ENCODE peak calls at places on chromosome 6, in four cellular contexts. Y, U, A and G are unnamed samples.

GRCh38 chr6:8651998-8652397 is 216.7 kb upstream of the SLC35B3 start:
- DNase-seq in Y (no peak), U (peak), A (no peak), G (no peak)

GRCh38 chr6:40807484-40807883 is 220.3 kb upstream of the LRFN2 start:
- DNase-seq in Y (no peak), U (no peak), A (no peak), G (peak)

GRCh38 chr6:71288228-71289038 is at the start of gene OGFRL1:
- DNase-seq in Y (peak), U (peak), A (no peak), G (peak)

GRCh38 chr6:124223596-124223995 is 419.9 kb downstream of the NKAIN2 start:
- DNase-seq in Y (no peak), U (no peak), A (no peak), G (no peak)

GRCh38 chr6:34855463-34855862 is 32.4 kb downstream of the TAF11 start:
- DNase-seq in Y (peak), U (no peak), A (no peak), G (no peak)

GRCh38 chr6:35275417-35275816 is 15.9 kb downstream of the ZNF76 start:
- DNase-seq in Y (no peak), U (no peak), A (no peak), G (no peak)

GRCh38 chr6:145561095-145561820 is 174.1 kb downstream of the EPM2A start:
- DNase-seq in Y (no peak), U (no peak), A (no peak), G (no peak)

GRCh38 chr6:130602151-130602770 is 224.9 kb upstream of the SMLR1 start:
- DNase-seq in Y (no peak), U (no peak), A (no peak), G (peak)

GRCh38 chr6:145721144-145721543 is 14.2 kb downstream of the EPM2A start:
- DNase-seq in Y (no peak), U (no peak), A (no peak), G (no peak)

GRCh38 chr6:102387351-102388033 is 994.0 kb downstream of the GRIK2 start:
- DNase-seq in Y (no peak), U (no peak), A (no peak), G (no peak)

GRCh38 chr6:16472349-16473069 is 234.1 kb downstream of the GMPR start:
- DNase-seq in Y (no peak), U (peak), A (no peak), G (peak)

GRCh38 chr6:31308050-31308844 is 36.4 kb upstream of the HLA-C start:
- DNase-seq in Y (peak), U (no peak), A (peak), G (peak)
- TF ChIP-seq NR3C1 in Y (no peak), U (no peak), A (no peak), G (no peak)

GRCh38 chr6:105519954-105520353 is 117.1 kb upstream of the PREP start:
- DNase-seq in Y (no peak), U (no peak), A (no peak), G (peak)

GRCh38 chr6:105526198-105526872 is 123.5 kb upstream of the PREP start:
- DNase-seq in Y (no peak), U (no peak), A (no peak), G (no peak)

GRCh38 chr6:105522626-105523322 is 119.9 kb upstream of the PREP start:
- DNase-seq in Y (no peak), U (no peak), A (peak), G (peak)
- TF ChIP-seq USF2 in Y (no peak), U (no peak), A (no peak), G (no peak)

GRCh38 chr6:43090557-43090952 is 14.4 kb downstream of the PTK7 start:
- DNase-seq in Y (no peak), U (no peak), A (no peak), G (no peak)
- TF ChIP-seq NR3C1 in Y (no peak), U (no peak), A (no peak), G (no peak)

GRCh38 chr6:81759782-81760181 is 7.3 kb upstream of the TENT5A start:
- DNase-seq in Y (no peak), U (no peak), A (no peak), G (no peak)
- TF ChIP-seq USF2 in Y (no peak), U (no peak), A (no peak), G (no peak)

GRCh38 chr6:167093406-167093921 is 29.4 kb upstream of the CCR6 start:
- DNase-seq in Y (no peak), U (no peak), A (no peak), G (no peak)

GRCh38 chr6:167092672-167093339 is 30.1 kb upstream of the CCR6 start:
- DNase-seq in Y (no peak), U (no peak), A (no peak), G (no peak)

GRCh38 chr6:167094820-167095637 is 27.9 kb upstream of the CCR6 start:
- DNase-seq in Y (no peak), U (no peak), A (no peak), G (no peak)

GRCh38 chr6:167094436-167094819 is 28.5 kb upstream of the CCR6 start:
- DNase-seq in Y (no peak), U (no peak), A (no peak), G (no peak)

DNA sequence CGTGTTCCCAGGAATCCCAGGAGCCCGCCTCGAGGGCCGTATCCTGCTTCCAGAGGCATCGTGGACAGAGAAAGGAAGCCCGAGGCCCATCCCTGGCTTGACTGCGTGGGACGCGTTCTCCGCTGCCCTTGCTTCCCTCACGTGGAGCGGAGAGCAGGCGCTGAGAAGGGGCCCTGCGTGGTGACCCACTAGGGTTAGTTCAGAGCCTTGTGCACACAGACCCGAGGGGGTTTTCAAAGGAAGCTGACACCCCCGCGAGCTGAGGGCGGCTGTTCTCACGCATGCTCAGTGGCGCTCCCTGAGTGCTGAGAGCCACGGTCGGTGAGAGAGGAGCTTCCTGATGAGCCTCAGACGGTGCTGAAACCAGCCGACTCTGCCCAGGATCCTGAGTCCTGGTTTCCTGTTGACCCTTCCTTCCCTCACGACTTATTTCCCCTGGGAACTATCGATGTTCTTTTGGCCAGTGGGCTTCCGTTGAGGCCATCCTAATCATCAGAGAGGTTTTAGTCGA is 28.9 kb upstream of the CCR6 start:
- DNase-seq in Y (no peak), U (no peak), A (no peak), G (no peak)
- TF ChIP-seq NR3C1 in Y (no peak), U (no peak), A (no peak), G (no peak)

DNA sequence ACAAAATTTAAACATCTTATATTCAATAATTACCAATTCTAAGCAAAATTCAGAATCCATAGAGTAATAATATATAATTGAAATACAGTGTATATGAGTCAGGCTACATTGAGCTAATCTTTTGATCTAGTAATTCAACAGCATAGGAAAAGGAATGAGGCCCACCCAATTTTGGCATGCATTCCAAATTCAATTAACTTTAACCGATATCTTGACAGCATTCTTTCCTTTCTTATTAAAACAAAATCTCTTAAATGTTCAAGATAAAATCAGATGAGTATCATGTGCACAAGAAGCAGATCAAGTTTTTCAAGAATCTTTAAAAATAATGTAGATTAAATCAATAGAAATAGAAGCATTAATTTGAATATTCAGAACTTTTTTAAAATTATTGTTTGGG is 132.9 kb upstream of the QKI start:
- DNase-seq in Y (no peak), U (no peak), A (no peak), G (no peak)
- TF ChIP-seq USF2 in Y (no peak), U (no peak), A (no peak), G (no peak)

GRCh38 chr6:354631-355280 is 36.8 kb upstream of the IRF4 start:
- DNase-seq in Y (no peak), U (no peak), A (no peak), G (no peak)

GRCh38 chr6:353642-354614 is 37.6 kb upstream of the IRF4 start:
- DNase-seq in Y (no peak), U (no peak), A (no peak), G (no peak)

GRCh38 chr6:355809-356208 is 35.7 kb upstream of the IRF4 start:
- DNase-seq in Y (no peak), U (no peak), A (no peak), G (no peak)

GRCh38 chr6:356828-357251 is 34.7 kb upstream of the IRF4 start:
- DNase-seq in Y (no peak), U (no peak), A (no peak), G (no peak)

DNA sequence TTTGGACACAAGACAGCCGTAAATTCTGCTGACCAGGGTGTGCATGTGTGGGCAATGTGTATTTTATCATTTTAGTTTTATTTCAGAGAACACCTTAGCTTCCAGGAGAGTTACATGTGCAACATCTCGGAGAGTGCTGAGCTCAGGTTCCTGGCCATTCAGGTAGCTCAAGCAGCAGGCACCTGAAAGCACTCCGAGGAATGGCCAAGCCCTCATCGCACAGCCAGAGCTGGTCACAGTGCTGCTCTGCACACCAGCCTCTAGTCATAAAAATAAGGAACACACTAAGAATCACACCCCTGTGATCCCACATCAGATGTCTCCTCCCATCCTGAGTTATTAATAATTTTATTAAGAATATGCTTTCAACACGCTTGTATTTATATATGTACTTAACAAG is 36.2 kb upstream of the IRF4 start:
- DNase-seq in Y (no peak), U (no peak), A (no peak), G (no peak)
- TF ChIP-seq NR3C1 in Y (no peak), U (no peak), A (no peak), G (no peak)